ENCODE peak calls at places on chromosomes 4 and X, in nine cellular contexts. One of them, this sample, is unnamed.

GRCh38 chr4:187208641-187209040 is 485.0 kb upstream of the FAT1 start:
- DNase-seq in mesothelial cell of epicardium: no peak
- DNase-seq in Calu3: no peak
- DNase-seq in RWPE1: no peak
- DNase-seq in dorsolateral prefrontal cortex: no peak
- DNase-seq in Caco-2: no peak
- DNase-seq in breast epithelium: no peak
- DNase-seq in endothelial cell: no peak
- DNase-seq in GM10248: no peak
- DNase-seq in this sample: no peak

GRCh38 chrX:34918856-34919255 is 23.7 kb upstream of the FAM47B start:
- DNase-seq in mesothelial cell of epicardium: no peak
- DNase-seq in Calu3: peak
- DNase-seq in RWPE1: peak
- DNase-seq in dorsolateral prefrontal cortex: no peak
- DNase-seq in Caco-2: peak
- DNase-seq in breast epithelium: no peak
- DNase-seq in endothelial cell: peak
- DNase-seq in GM10248: no peak
- DNase-seq in this sample: no peak

GRCh38 chr4:163556169-163556568 is 61.7 kb downstream of the TMA16 start:
- DNase-seq in mesothelial cell of epicardium: no peak
- DNase-seq in Calu3: no peak
- DNase-seq in RWPE1: no peak
- DNase-seq in dorsolateral prefrontal cortex: no peak
- DNase-seq in Caco-2: no peak
- DNase-seq in breast epithelium: no peak
- DNase-seq in endothelial cell: no peak
- DNase-seq in GM10248: no peak
- DNase-seq in this sample: no peak

GRCh38 chr4:8319731-8320385 is 50.3 kb downstream of the HTRA3 start:
- DNase-seq in mesothelial cell of epicardium: peak
- DNase-seq in Calu3: no peak
- DNase-seq in RWPE1: no peak
- DNase-seq in dorsolateral prefrontal cortex: no peak
- DNase-seq in Caco-2: no peak
- DNase-seq in breast epithelium: peak
- DNase-seq in endothelial cell: no peak
- DNase-seq in GM10248: no peak
- DNase-seq in this sample: no peak

GRCh38 chr4:88018471-88018870 is 11.0 kb downstream of the PKD2 start:
- DNase-seq in mesothelial cell of epicardium: no peak
- DNase-seq in Calu3: no peak
- DNase-seq in RWPE1: no peak
- DNase-seq in dorsolateral prefrontal cortex: no peak
- DNase-seq in Caco-2: no peak
- DNase-seq in breast epithelium: no peak
- DNase-seq in endothelial cell: no peak
- DNase-seq in GM10248: no peak
- DNase-seq in this sample: no peak

GRCh38 chrX:124981420-124981819 is 338.3 kb upstream of the TEX13C start:
- DNase-seq in mesothelial cell of epicardium: no peak
- DNase-seq in Calu3: no peak
- DNase-seq in RWPE1: no peak
- DNase-seq in dorsolateral prefrontal cortex: no peak
- DNase-seq in Caco-2: no peak
- DNase-seq in breast epithelium: no peak
- DNase-seq in endothelial cell: no peak
- DNase-seq in GM10248: no peak
- DNase-seq in this sample: no peak

GRCh38 chrX:14095702-14096101 is 66.0 kb upstream of the GEMIN8 start:
- DNase-seq in mesothelial cell of epicardium: peak
- DNase-seq in Calu3: peak
- DNase-seq in RWPE1: peak
- DNase-seq in dorsolateral prefrontal cortex: no peak
- DNase-seq in Caco-2: peak
- DNase-seq in breast epithelium: no peak
- DNase-seq in endothelial cell: peak
- DNase-seq in GM10248: peak
- DNase-seq in this sample: peak

GRCh38 chrX:150934453-150934852 is 36.0 kb upstream of the CD99L2 start:
- DNase-seq in mesothelial cell of epicardium: no peak
- DNase-seq in Calu3: no peak
- DNase-seq in RWPE1: peak
- DNase-seq in dorsolateral prefrontal cortex: no peak
- DNase-seq in Caco-2: no peak
- DNase-seq in breast epithelium: no peak
- DNase-seq in endothelial cell: no peak
- DNase-seq in GM10248: no peak
- DNase-seq in this sample: no peak

GRCh38 chr4:107862658-107863057 is 37.9 kb downstream of the SGMS2 start:
- DNase-seq in mesothelial cell of epicardium: no peak
- DNase-seq in Calu3: peak
- DNase-seq in RWPE1: peak
- DNase-seq in dorsolateral prefrontal cortex: no peak
- DNase-seq in Caco-2: no peak
- DNase-seq in breast epithelium: no peak
- DNase-seq in endothelial cell: no peak
- DNase-seq in GM10248: no peak
- DNase-seq in this sample: no peak

GRCh38 chr4:153233761-153234371 is 29.6 kb downstream of the TRIM2 start:
- DNase-seq in mesothelial cell of epicardium: no peak
- DNase-seq in Calu3: peak
- DNase-seq in RWPE1: peak
- DNase-seq in dorsolateral prefrontal cortex: no peak
- DNase-seq in Caco-2: no peak
- DNase-seq in breast epithelium: no peak
- DNase-seq in endothelial cell: no peak
- DNase-seq in GM10248: no peak
- DNase-seq in this sample: no peak

GRCh38 chr4:64068096-64068495 is 341.2 kb downstream of the TECRL start:
- DNase-seq in mesothelial cell of epicardium: no peak
- DNase-seq in Calu3: no peak
- DNase-seq in RWPE1: no peak
- DNase-seq in dorsolateral prefrontal cortex: no peak
- DNase-seq in Caco-2: no peak
- DNase-seq in breast epithelium: no peak
- DNase-seq in endothelial cell: no peak
- DNase-seq in GM10248: no peak
- DNase-seq in this sample: no peak

GRCh38 chr4:173735055-173735454 is 205.0 kb upstream of the HAND2 start:
- DNase-seq in mesothelial cell of epicardium: no peak
- DNase-seq in Calu3: no peak
- DNase-seq in RWPE1: no peak
- DNase-seq in dorsolateral prefrontal cortex: no peak
- DNase-seq in Caco-2: no peak
- DNase-seq in breast epithelium: no peak
- DNase-seq in endothelial cell: no peak
- DNase-seq in GM10248: no peak
- DNase-seq in this sample: no peak

GRCh38 chr4:182863501-182863900 is 53.7 kb downstream of the DCTD start:
- DNase-seq in mesothelial cell of epicardium: no peak
- DNase-seq in Calu3: no peak
- DNase-seq in RWPE1: no peak
- DNase-seq in dorsolateral prefrontal cortex: no peak
- DNase-seq in Caco-2: no peak
- DNase-seq in breast epithelium: no peak
- DNase-seq in endothelial cell: no peak
- DNase-seq in GM10248: no peak
- DNase-seq in this sample: no peak
- TF ChIP-seq CTCF in mesothelial cell of epicardium: no peak
- TF ChIP-seq CTCF in Calu3: no peak
- TF ChIP-seq CTCF in RWPE1: no peak
- TF ChIP-seq CTCF in dorsolateral prefrontal cortex: no peak
- TF ChIP-seq CTCF in Caco-2: no peak
- TF ChIP-seq CTCF in breast epithelium: no peak
- TF ChIP-seq CTCF in endothelial cell: no peak
- TF ChIP-seq CTCF in GM10248: no peak
- TF ChIP-seq CTCF in this sample: no peak

GRCh38 chrX:2500681-2501151 is at the start of the genes DHRSX and ZBED1:
- DNase-seq in mesothelial cell of epicardium: peak
- DNase-seq in Calu3: peak
- DNase-seq in RWPE1: peak
- DNase-seq in dorsolateral prefrontal cortex: no peak
- DNase-seq in Caco-2: peak
- DNase-seq in breast epithelium: no peak
- DNase-seq in endothelial cell: peak
- DNase-seq in GM10248: peak
- DNase-seq in this sample: peak

GRCh38 chrX:2501246-2502102 is 698 bp upstream of the DHRSX start:
- DNase-seq in mesothelial cell of epicardium: no peak
- DNase-seq in Calu3: no peak
- DNase-seq in RWPE1: no peak
- DNase-seq in dorsolateral prefrontal cortex: no peak
- DNase-seq in Caco-2: no peak
- DNase-seq in breast epithelium: no peak
- DNase-seq in endothelial cell: no peak
- DNase-seq in GM10248: no peak
- DNase-seq in this sample: peak

GRCh38 chrX:2499507-2499906 is 1.3 kb downstream of the DHRSX start:
- DNase-seq in mesothelial cell of epicardium: no peak
- DNase-seq in Calu3: no peak
- DNase-seq in RWPE1: no peak
- DNase-seq in dorsolateral prefrontal cortex: no peak
- DNase-seq in Caco-2: no peak
- DNase-seq in breast epithelium: no peak
- DNase-seq in endothelial cell: no peak
- DNase-seq in GM10248: no peak
- DNase-seq in this sample: no peak

GRCh38 chrX:2498781-2499302 is 1.9 kb downstream of the DHRSX start:
- DNase-seq in mesothelial cell of epicardium: no peak
- DNase-seq in Calu3: no peak
- DNase-seq in RWPE1: no peak
- DNase-seq in dorsolateral prefrontal cortex: no peak
- DNase-seq in Caco-2: no peak
- DNase-seq in breast epithelium: no peak
- DNase-seq in endothelial cell: no peak
- DNase-seq in GM10248: no peak
- DNase-seq in this sample: no peak

GRCh38 chrX:2500091-2500680 is 590 bp downstream of the DHRSX start:
- DNase-seq in mesothelial cell of epicardium: no peak
- DNase-seq in Calu3: peak
- DNase-seq in RWPE1: peak
- DNase-seq in dorsolateral prefrontal cortex: no peak
- DNase-seq in Caco-2: peak
- DNase-seq in breast epithelium: no peak
- DNase-seq in endothelial cell: peak
- DNase-seq in GM10248: peak
- DNase-seq in this sample: peak
- TF ChIP-seq CTCF in mesothelial cell of epicardium: no peak
- TF ChIP-seq CTCF in Calu3: no peak
- TF ChIP-seq CTCF in RWPE1: peak
- TF ChIP-seq CTCF in dorsolateral prefrontal cortex: no peak
- TF ChIP-seq CTCF in Caco-2: peak
- TF ChIP-seq CTCF in breast epithelium: no peak
- TF ChIP-seq CTCF in endothelial cell: no peak
- TF ChIP-seq CTCF in GM10248: peak
- TF ChIP-seq CTCF in this sample: no peak

DNA sequence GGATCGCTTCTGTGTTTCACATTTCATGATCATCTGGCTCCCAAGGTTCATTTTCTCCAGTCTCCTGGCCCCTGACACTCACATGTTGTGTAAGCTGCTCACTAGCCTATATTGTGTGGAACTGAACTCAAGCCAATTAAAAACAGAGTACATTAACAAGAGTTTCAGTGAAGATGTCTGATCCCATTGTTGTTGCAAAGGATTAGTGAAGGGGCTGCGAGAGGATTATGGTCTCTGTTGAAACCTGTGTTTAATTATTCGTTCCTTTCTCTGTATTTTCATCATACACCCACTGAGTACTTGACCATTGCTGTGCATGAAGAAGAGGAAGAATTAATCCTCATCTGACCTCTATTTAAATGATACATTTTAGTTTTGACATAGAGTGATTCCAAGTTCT is 54.7 kb downstream of the AFF2 start:
- DNase-seq in mesothelial cell of epicardium: no peak
- DNase-seq in Calu3: no peak
- DNase-seq in RWPE1: no peak
- DNase-seq in dorsolateral prefrontal cortex: no peak
- DNase-seq in Caco-2: no peak
- DNase-seq in breast epithelium: no peak
- DNase-seq in endothelial cell: no peak
- DNase-seq in GM10248: no peak
- DNase-seq in this sample: no peak
- TF ChIP-seq CTCF in mesothelial cell of epicardium: no peak
- TF ChIP-seq CTCF in Calu3: no peak
- TF ChIP-seq CTCF in RWPE1: no peak
- TF ChIP-seq CTCF in dorsolateral prefrontal cortex: no peak
- TF ChIP-seq CTCF in Caco-2: no peak
- TF ChIP-seq CTCF in breast epithelium: no peak
- TF ChIP-seq CTCF in endothelial cell: no peak
- TF ChIP-seq CTCF in GM10248: no peak
- TF ChIP-seq CTCF in this sample: no peak

DNA sequence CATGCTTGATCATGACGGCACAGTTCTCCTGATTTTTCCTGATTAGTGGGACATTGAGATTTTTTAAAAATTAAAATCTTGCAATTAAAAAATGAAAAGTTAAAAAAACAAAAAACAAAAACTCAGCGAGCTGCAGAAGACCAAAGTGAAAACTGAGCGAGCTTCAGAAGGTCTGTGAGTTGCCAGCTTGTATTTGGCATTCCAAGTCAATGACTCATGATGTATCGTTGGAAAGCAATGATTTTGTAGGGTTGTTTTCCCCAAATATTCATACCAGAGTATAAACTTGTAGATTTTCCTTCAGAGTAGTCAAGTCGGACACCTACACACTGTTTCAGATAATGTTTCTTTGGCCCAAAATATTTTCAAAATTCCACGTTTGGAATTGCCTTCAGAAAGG is 76.9 kb downstream of the LRRC66 start:
- DNase-seq in mesothelial cell of epicardium: no peak
- DNase-seq in Calu3: no peak
- DNase-seq in RWPE1: peak
- DNase-seq in dorsolateral prefrontal cortex: no peak
- DNase-seq in Caco-2: no peak
- DNase-seq in breast epithelium: no peak
- DNase-seq in endothelial cell: no peak
- DNase-seq in GM10248: no peak
- DNase-seq in this sample: no peak
- TF ChIP-seq CTCF in mesothelial cell of epicardium: no peak
- TF ChIP-seq CTCF in Calu3: no peak
- TF ChIP-seq CTCF in RWPE1: no peak
- TF ChIP-seq CTCF in dorsolateral prefrontal cortex: no peak
- TF ChIP-seq CTCF in Caco-2: no peak
- TF ChIP-seq CTCF in breast epithelium: no peak
- TF ChIP-seq CTCF in endothelial cell: no peak
- TF ChIP-seq CTCF in GM10248: no peak
- TF ChIP-seq CTCF in this sample: no peak

GRCh38 chr4:112251044-112251632 is 19.6 kb downstream of the AP1AR start:
- DNase-seq in mesothelial cell of epicardium: no peak
- DNase-seq in Calu3: no peak
- DNase-seq in RWPE1: no peak
- DNase-seq in dorsolateral prefrontal cortex: no peak
- DNase-seq in Caco-2: no peak
- DNase-seq in breast epithelium: no peak
- DNase-seq in endothelial cell: no peak
- DNase-seq in GM10248: no peak
- DNase-seq in this sample: no peak
- TF ChIP-seq CTCF in mesothelial cell of epicardium: no peak
- TF ChIP-seq CTCF in Calu3: no peak
- TF ChIP-seq CTCF in RWPE1: no peak
- TF ChIP-seq CTCF in dorsolateral prefrontal cortex: no peak
- TF ChIP-seq CTCF in Caco-2: no peak
- TF ChIP-seq CTCF in breast epithelium: no peak
- TF ChIP-seq CTCF in endothelial cell: no peak
- TF ChIP-seq CTCF in GM10248: no peak
- TF ChIP-seq CTCF in this sample: no peak

GRCh38 chrX:10077425-10078188 is 79.2 kb upstream of the CLCN4 start:
- DNase-seq in mesothelial cell of epicardium: no peak
- DNase-seq in Calu3: no peak
- DNase-seq in RWPE1: peak
- DNase-seq in dorsolateral prefrontal cortex: no peak
- DNase-seq in Caco-2: peak
- DNase-seq in breast epithelium: no peak
- DNase-seq in endothelial cell: no peak
- DNase-seq in GM10248: no peak
- DNase-seq in this sample: no peak
- TF ChIP-seq CTCF in mesothelial cell of epicardium: no peak
- TF ChIP-seq CTCF in Calu3: no peak
- TF ChIP-seq CTCF in RWPE1: no peak
- TF ChIP-seq CTCF in dorsolateral prefrontal cortex: no peak
- TF ChIP-seq CTCF in Caco-2: no peak
- TF ChIP-seq CTCF in breast epithelium: no peak
- TF ChIP-seq CTCF in endothelial cell: no peak
- TF ChIP-seq CTCF in GM10248: no peak
- TF ChIP-seq CTCF in this sample: no peak